ENCODE peak calls at places on chromosome 1, in ten cellular contexts. M is CD8-positive, alpha-beta T cell; N is nephron progenitor cell; R is body of pancreas; U is mammary epithelial cell; F is AG10803; D is suprapubic skin; W is RWPE1; K is heart right ventricle; P is NB4. Z is an unnamed sample.

GRCh38 chr1:199646761-199647160 is 380.7 kb upstream of the NR5A2 start:
- DNase-seq in M (no peak), N (no peak), R (peak; percentile 16), U (no peak), F (no peak), D (no peak), W (no peak), K (no peak), P (no peak), Z (no peak)

GRCh38 chr1:5423109-5423508 is 569.1 kb downstream of the NPHP4 start:
- DNase-seq in M (peak; percentile 21), N (no peak), R (peak; percentile 10), U (no peak), F (no peak), D (no peak), W (peak; percentile 23), K (no peak), P (peak; percentile 7), Z (no peak)

GRCh38 chr1:230696722-230697432 is 17.0 kb downstream of the AGT start:
- DNase-seq in M (no peak), N (no peak), R (no peak), U (no peak), F (peak; percentile 49), D (no peak), W (no peak), K (no peak), P (no peak), Z (no peak)

GRCh38 chr1:36966242-36966641 is 68.1 kb downstream of the GRIK3 start:
- DNase-seq in M (no peak), N (peak; percentile 91), R (no peak), U (no peak), F (peak; percentile 3), D (no peak), W (peak; percentile 21), K (peak; percentile 21), P (peak; percentile 27), Z (no peak)

GRCh38 chr1:10857689-10858088 is 61.2 kb upstream of the CASZ1 start:
- DNase-seq in M (no peak), N (no peak), R (no peak), U (no peak), F (no peak), D (no peak), W (no peak), K (no peak), P (no peak), Z (no peak)

GRCh38 chr1:8822383-8823294 is 5.2 kb upstream of the RERE start:
- DNase-seq in M (no peak), N (no peak), R (peak; percentile 26), U (peak; percentile 84), F (peak; percentile 97), D (no peak), W (peak; percentile 53), K (no peak), P (peak; percentile 68), Z (no peak)

GRCh38 chr1:160096491-160097116 is 1.8 kb downstream of the IGSF8 start:
- DNase-seq in M (no peak), N (no peak), R (no peak), U (peak; percentile 78), F (peak; percentile 56), D (no peak), W (peak; percentile 70), K (no peak), P (peak; percentile 62), Z (no peak)

GRCh38 chr1:1567152-1567830 is 7.4 kb downstream of the SSU72 start:
- DNase-seq in M (no peak), N (no peak), R (no peak), U (no peak), F (no peak), D (no peak), W (no peak), K (no peak), P (no peak), Z (no peak)

GRCh38 chr1:174189424-174190062 is 30.2 kb downstream of the RABGAP1L start:
- DNase-seq in M (no peak), N (no peak), R (no peak), U (no peak), F (no peak), D (no peak), W (no peak), K (no peak), P (no peak), Z (no peak)

GRCh38 chr1:61424382-61424781 is 300.6 kb downstream of the TM2D1 start:
- DNase-seq in M (no peak), N (no peak), R (no peak), U (peak; percentile 72), F (no peak), D (no peak), W (peak; percentile 36), K (no peak), P (no peak), Z (no peak)

GRCh38 chr1:154883919-154884867 is 14.1 kb upstream of the KCNN3 start:
- DNase-seq in M (no peak), N (no peak), R (no peak), U (no peak), F (no peak), D (no peak), W (no peak), K (no peak), P (no peak), Z (no peak)

GRCh38 chr1:223136086-223136485 is 7.0 kb downstream of the TLR5 start:
- DNase-seq in M (no peak), N (no peak), R (no peak), U (no peak), F (no peak), D (no peak), W (no peak), K (no peak), P (peak; percentile 37), Z (no peak)
- TF ChIP-seq CTCF in M (no peak), N (no peak), R (no peak), U (no peak), F (no peak), D (no peak), W (no peak), K (no peak), P (no peak), Z (no peak)

DNA sequence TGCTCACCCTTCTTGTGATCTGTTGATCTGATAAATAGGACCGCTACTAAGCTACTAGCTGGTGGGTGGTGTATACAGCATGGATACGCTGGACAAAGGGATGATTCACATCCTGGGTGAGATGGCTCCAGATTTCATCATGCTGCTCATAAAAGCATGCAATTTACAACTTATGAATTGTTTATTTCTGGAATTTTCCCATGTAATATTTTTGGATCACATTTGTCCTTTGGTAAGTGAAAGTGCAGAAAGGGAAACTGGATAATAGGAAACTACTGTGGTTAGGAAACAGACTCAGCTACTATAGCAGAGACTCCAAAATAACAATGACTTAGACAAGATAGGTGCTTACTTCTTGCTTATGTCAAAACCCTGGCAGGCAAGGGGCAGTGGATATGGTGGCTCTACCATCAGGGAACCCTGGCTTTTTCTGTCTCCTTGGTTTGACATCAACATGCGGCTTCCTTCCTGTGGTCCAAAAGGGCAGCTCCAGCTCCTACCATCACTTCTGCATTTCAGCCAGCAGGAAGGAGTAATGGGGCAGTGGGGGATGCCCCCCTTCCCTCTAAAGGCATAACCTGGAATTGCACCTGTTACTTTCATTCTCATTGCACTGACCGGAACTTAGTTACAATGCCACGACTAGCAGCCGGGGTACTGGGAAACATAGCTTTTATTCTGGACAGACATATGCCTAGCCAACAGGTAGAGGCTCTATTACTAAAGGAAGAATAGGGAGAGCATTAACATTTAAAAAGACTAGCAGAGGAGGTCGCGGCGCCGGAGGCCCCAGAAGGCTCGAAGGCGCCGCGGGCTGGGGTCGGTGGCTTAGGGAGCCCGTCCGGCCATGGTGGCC is 13.8 kb upstream of the AK2 start:
- DNase-seq in M (no peak), N (no peak), R (no peak), U (peak; percentile 96), F (peak; percentile 95), D (no peak), W (peak; percentile 73), K (no peak), P (peak; percentile 86), Z (no peak)
- TF ChIP-seq CTCF in M (no peak), N (no peak), R (no peak), U (peak; percentile 36), F (no peak), D (no peak), W (no peak), K (no peak), P (peak; percentile 41), Z (no peak)

GRCh38 chr1:45687753-45688737 is at the start of gene TMEM69:
- DNase-seq in M (peak; percentile 71), N (peak; percentile 71), R (peak; percentile 88), U (peak; percentile 87), F (peak; percentile 93), D (peak; percentile 88), W (peak; percentile 88), K (peak; percentile 41), P (peak; percentile 92), Z (peak; percentile 78)
- TF ChIP-seq CTCF in M (no peak), N (no peak), R (no peak), U (peak; percentile 18), F (peak; percentile 45), D (peak; percentile 32), W (no peak), K (no peak), P (no peak), Z (no peak)

GRCh38 chr1:50335914-50336313 is 87.3 kb downstream of the DMRTA2 start:
- DNase-seq in M (no peak), N (no peak), R (no peak), U (no peak), F (no peak), D (no peak), W (no peak), K (no peak), P (no peak), Z (no peak)

GRCh38 chr1:50329332-50329932 is 93.8 kb downstream of the DMRTA2 start:
- DNase-seq in M (no peak), N (no peak), R (peak; percentile 21), U (peak; percentile 24), F (no peak), D (no peak), W (peak; percentile 50), K (no peak), P (no peak), Z (no peak)

GRCh38 chr1:50333595-50333974 is 89.7 kb downstream of the DMRTA2 start:
- DNase-seq in M (peak; percentile 11), N (peak; percentile 77), R (peak; percentile 62), U (peak; percentile 36), F (peak; percentile 15), D (no peak), W (peak; percentile 27), K (peak; percentile 66), P (peak; percentile 53), Z (peak; percentile 87)

GRCh38 chr1:50335036-50335435 is 88.2 kb downstream of the DMRTA2 start:
- DNase-seq in M (no peak), N (no peak), R (no peak), U (no peak), F (no peak), D (no peak), W (no peak), K (no peak), P (no peak), Z (no peak)

DNA sequence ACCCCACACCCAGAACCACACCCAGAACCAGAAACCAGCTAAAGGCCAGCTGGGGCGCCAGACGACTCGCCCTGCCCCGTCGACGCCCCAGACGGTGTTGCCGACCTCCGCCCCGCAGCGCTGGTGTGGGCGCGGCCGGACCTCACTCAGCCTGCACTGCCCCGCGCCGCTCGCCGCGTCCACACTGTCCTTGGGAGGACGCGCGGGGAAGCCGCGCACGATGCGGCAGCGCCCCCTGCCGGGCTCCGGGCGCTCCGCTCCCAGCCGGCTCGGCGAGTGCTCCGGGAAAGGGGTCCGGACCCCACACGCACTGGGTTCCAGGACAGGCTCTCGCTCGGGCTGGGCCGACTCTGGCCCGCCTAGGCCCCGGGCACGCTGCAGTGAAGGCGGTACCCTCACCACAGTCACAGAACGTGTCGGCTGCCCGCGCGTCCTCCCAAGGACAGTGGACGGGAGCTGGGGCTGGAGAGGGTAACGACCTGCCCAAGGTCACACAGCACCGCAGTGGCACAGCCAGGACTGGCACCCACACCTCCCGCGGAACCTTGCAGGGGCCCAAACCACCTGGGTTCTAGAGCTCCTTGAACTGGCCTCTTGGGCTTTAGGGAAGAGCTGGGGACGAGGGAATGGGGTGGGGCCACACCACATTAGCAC is 90.2 kb downstream of the DMRTA2 start:
- DNase-seq in M (peak; percentile 21), N (peak; percentile 84), R (peak; percentile 51), U (peak; percentile 20), F (peak; percentile 23), D (no peak), W (peak; percentile 41), K (peak; percentile 73), P (peak; percentile 56), Z (peak; percentile 82)
- TF ChIP-seq CTCF in M (peak; percentile 49), N (peak; percentile 54), R (peak; percentile 88), U (peak; percentile 59), F (peak; percentile 54), D (peak; percentile 61), W (peak; percentile 68), K (peak; percentile 89), P (peak; percentile 74), Z (peak; percentile 91)